ENCODE peak calls at places on chromosomes 12 and 14, in five cellular contexts. One of them, this sample, is unnamed.

GRCh38 chr12:2769866-2770533 is 24.8 kb upstream of the FKBP4 start:
- DNase-seq in IMR-90: no peak
- DNase-seq in pancreas: no peak
- DNase-seq in gastrocnemius medialis: no peak
- DNase-seq in testis: no peak
- DNase-seq in this sample: no peak

GRCh38 chr12:103846415-103846814 is 5.4 kb upstream of the NT5DC3 start:
- DNase-seq in testis: no peak
- DNase-seq in IMR-90: no peak
- DNase-seq in gastrocnemius medialis: no peak
- DNase-seq in pancreas: no peak
- DNase-seq in this sample: no peak

GRCh38 chr12:29164477-29165163 is 15.5 kb downstream of the FAR2 start:
- DNase-seq in pancreas: no peak
- DNase-seq in testis: no peak
- DNase-seq in IMR-90: peak; percentile 62
- DNase-seq in gastrocnemius medialis: no peak
- DNase-seq in this sample: no peak

GRCh38 chr14:61564623-61565091 is 130.7 kb upstream of the HIF1A start:
- DNase-seq in pancreas: no peak
- DNase-seq in IMR-90: peak; percentile 97
- DNase-seq in testis: no peak
- DNase-seq in gastrocnemius medialis: no peak
- DNase-seq in this sample: no peak

GRCh38 chr12:39632670-39633069 is 13.1 kb upstream of the ABCD2 start:
- DNase-seq in testis: no peak
- DNase-seq in gastrocnemius medialis: no peak
- DNase-seq in IMR-90: no peak
- DNase-seq in pancreas: no peak
- DNase-seq in this sample: no peak

GRCh38 chr12:109714141-109714912 is 702 bp downstream of the FAM222A start:
- DNase-seq in gastrocnemius medialis: peak; percentile 57
- DNase-seq in IMR-90: peak; percentile 20
- DNase-seq in pancreas: peak; percentile 83
- DNase-seq in testis: peak; percentile 73
- DNase-seq in this sample: peak; percentile 82

GRCh38 chr14:65496178-65496993 is 83.9 kb downstream of the FUT8 start:
- DNase-seq in pancreas: no peak
- DNase-seq in IMR-90: peak; percentile 17
- DNase-seq in testis: no peak
- DNase-seq in gastrocnemius medialis: no peak
- DNase-seq in this sample: no peak

GRCh38 chr14:65866422-65866821 is 453.9 kb downstream of the FUT8 start:
- DNase-seq in IMR-90: no peak
- DNase-seq in gastrocnemius medialis: no peak
- DNase-seq in testis: no peak
- DNase-seq in pancreas: no peak
- DNase-seq in this sample: no peak

GRCh38 chr14:66884149-66884548 is 305.1 kb upstream of the GARIN2 start:
- DNase-seq in pancreas: no peak
- DNase-seq in IMR-90: no peak
- DNase-seq in gastrocnemius medialis: no peak
- DNase-seq in testis: no peak
- DNase-seq in this sample: no peak

GRCh38 chr12:22658214-22658613 is 33.2 kb downstream of the ETNK1 start:
- DNase-seq in testis: no peak
- DNase-seq in gastrocnemius medialis: no peak
- DNase-seq in pancreas: no peak
- DNase-seq in IMR-90: peak; percentile 92
- DNase-seq in this sample: no peak

GRCh38 chr14:54166049-54166950 is 209.7 kb upstream of the BMP4 start:
- DNase-seq in IMR-90: no peak
- DNase-seq in testis: no peak
- DNase-seq in gastrocnemius medialis: no peak
- DNase-seq in pancreas: no peak
- DNase-seq in this sample: no peak

GRCh38 chr12:67070307-67070600 is 198.9 kb upstream of the CAND1 start:
- DNase-seq in testis: no peak
- DNase-seq in IMR-90: no peak
- DNase-seq in pancreas: no peak
- DNase-seq in gastrocnemius medialis: no peak
- DNase-seq in this sample: no peak

GRCh38 chr14:104680806-104681688 is 8.4 kb upstream of the INF2 start:
- DNase-seq in pancreas: peak; percentile 82
- DNase-seq in testis: peak; percentile 59
- DNase-seq in IMR-90: peak; percentile 85
- DNase-seq in gastrocnemius medialis: peak; percentile 65
- DNase-seq in this sample: no peak

GRCh38 chr12:31574803-31575573 is 15.9 kb downstream of the DENND5B start:
- DNase-seq in IMR-90: peak; percentile 55
- DNase-seq in pancreas: no peak
- DNase-seq in testis: no peak
- DNase-seq in gastrocnemius medialis: no peak
- DNase-seq in this sample: no peak

GRCh38 chr14:95635051-95635450 is 51.2 kb upstream of the TCL1B start:
- DNase-seq in pancreas: no peak
- DNase-seq in IMR-90: no peak
- DNase-seq in testis: no peak
- DNase-seq in gastrocnemius medialis: no peak
- DNase-seq in this sample: no peak

DNA sequence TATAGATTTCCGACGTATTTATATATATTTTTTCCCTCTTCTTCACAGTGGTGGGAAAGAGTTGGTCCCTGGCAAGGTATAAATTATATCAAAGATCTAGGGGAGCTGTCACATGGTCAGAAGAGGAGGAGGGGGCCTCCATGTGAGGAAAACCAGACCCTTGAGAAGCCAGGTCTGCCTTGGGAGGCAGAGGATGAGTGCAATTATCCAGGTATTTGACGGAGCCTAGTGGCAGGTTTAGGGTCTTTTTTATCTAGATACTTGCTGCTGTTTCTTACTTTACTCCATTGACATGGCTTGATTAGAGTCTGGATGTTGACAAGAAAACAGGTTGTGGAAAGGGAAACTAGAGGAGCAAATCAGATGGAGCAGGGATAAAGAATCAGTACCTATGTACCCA is 5.5 kb downstream of the COPZ1 start:
- DNase-seq in gastrocnemius medialis: no peak
- DNase-seq in pancreas: no peak
- DNase-seq in IMR-90: no peak
- DNase-seq in testis: no peak
- DNase-seq in this sample: no peak
- H3K4me1 ChIP-seq in gastrocnemius medialis: peaks cover 16% of the 10 kb centered on the region
- H3K4me1 ChIP-seq in pancreas: no peaks in the 10 kb centered on the region
- H3K4me1 ChIP-seq in IMR-90: peaks cover 7% of the 10 kb centered on the region
- H3K4me1 ChIP-seq in testis: peaks cover 23% of the 10 kb centered on the region
- H3K4me1 ChIP-seq in this sample: peaks cover 19% of the 10 kb centered on the region

GRCh38 chr12:52798003-52798670 is 2.2 kb upstream of the KRT3 start:
- DNase-seq in testis: no peak
- DNase-seq in pancreas: no peak
- DNase-seq in gastrocnemius medialis: no peak
- DNase-seq in IMR-90: peak; percentile 40
- DNase-seq in this sample: no peak
- H3K4me1 ChIP-seq in testis: no peaks in the 10 kb centered on the region
- H3K4me1 ChIP-seq in pancreas: no peaks in the 10 kb centered on the region
- H3K4me1 ChIP-seq in gastrocnemius medialis: no peaks in the 10 kb centered on the region
- H3K4me1 ChIP-seq in IMR-90: no peaks in the 10 kb centered on the region
- H3K4me1 ChIP-seq in this sample: peaks cover 16% of the 10 kb centered on the region

DNA sequence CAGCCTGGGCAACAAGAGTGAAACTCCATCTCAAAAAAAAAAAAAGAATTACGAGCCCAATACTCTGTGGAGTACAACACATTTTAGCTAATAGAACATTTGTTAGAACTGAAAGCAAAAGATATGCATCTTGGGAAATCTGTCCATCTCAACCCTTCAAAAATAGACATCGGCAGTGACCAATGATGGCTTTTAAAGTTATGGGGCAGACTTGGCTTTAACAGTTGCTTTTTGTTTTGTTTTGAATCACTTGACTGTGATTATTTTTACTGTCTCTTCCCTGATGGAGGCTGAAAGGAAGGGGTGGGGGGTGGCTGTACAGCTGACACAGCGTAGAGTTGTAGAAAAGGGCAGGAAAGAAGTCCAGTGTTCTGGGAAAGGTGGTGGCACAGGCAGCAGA is 2.2 kb downstream of the FKBP11 start:
- DNase-seq in gastrocnemius medialis: no peak
- DNase-seq in IMR-90: no peak
- DNase-seq in pancreas: no peak
- DNase-seq in testis: no peak
- DNase-seq in this sample: no peak
- H3K4me1 ChIP-seq in gastrocnemius medialis: no peaks in the 10 kb centered on the region
- H3K4me1 ChIP-seq in IMR-90: peaks cover 20% of the 10 kb centered on the region
- H3K4me1 ChIP-seq in pancreas: no peaks in the 10 kb centered on the region
- H3K4me1 ChIP-seq in testis: peaks cover 14% of the 10 kb centered on the region
- H3K4me1 ChIP-seq in this sample: peaks cover 11% of the 10 kb centered on the region

GRCh38 chr12:124520258-124520657 is 47.2 kb downstream of the NCOR2 start:
- DNase-seq in testis: no peak
- DNase-seq in pancreas: peak; percentile 88
- DNase-seq in IMR-90: peak; percentile 29
- DNase-seq in gastrocnemius medialis: no peak
- DNase-seq in this sample: no peak

GRCh38 chr12:124520896-124521295 is 46.5 kb downstream of the NCOR2 start:
- DNase-seq in gastrocnemius medialis: no peak
- DNase-seq in IMR-90: no peak
- DNase-seq in testis: no peak
- DNase-seq in pancreas: peak; percentile 38
- DNase-seq in this sample: no peak

GRCh38 chr12:124525455-124525854 is 42.0 kb downstream of the NCOR2 start:
- DNase-seq in testis: no peak
- DNase-seq in pancreas: no peak
- DNase-seq in gastrocnemius medialis: peak; percentile 84
- DNase-seq in IMR-90: no peak
- DNase-seq in this sample: no peak

GRCh38 chr12:124524231-124524925 is 43.0 kb downstream of the NCOR2 start:
- DNase-seq in testis: no peak
- DNase-seq in IMR-90: peak; percentile 87
- DNase-seq in gastrocnemius medialis: no peak
- DNase-seq in pancreas: no peak
- DNase-seq in this sample: no peak

DNA sequence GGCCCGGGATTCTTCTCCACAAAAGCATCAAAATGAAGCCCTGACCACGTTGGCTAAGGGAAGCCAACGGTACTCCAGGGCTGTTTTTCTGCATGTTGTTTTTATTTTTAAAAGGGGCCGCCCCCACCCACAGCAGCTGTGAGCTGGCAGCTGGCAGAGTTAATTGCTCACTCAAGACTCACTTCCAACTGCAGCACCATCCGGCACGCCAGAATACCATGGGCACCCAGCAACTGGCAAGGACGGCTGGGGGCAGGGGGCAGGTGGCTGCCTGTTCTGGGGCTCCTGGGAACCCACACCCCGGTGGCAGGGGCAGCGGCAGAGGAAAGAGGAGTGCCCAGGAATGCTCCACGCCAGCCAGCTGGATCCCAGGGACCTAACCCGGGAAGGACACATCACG is 44.3 kb downstream of the NCOR2 start:
- DNase-seq in pancreas: no peak
- DNase-seq in IMR-90: no peak
- DNase-seq in testis: no peak
- DNase-seq in gastrocnemius medialis: no peak
- DNase-seq in this sample: no peak
- H3K4me1 ChIP-seq in pancreas: peaks cover 17% of the 10 kb centered on the region
- H3K4me1 ChIP-seq in IMR-90: peaks cover 26% of the 10 kb centered on the region
- H3K4me1 ChIP-seq in testis: peaks cover 36% of the 10 kb centered on the region
- H3K4me1 ChIP-seq in gastrocnemius medialis: peaks cover 54% of the 10 kb centered on the region
- H3K4me1 ChIP-seq in this sample: peaks cover 13% of the 10 kb centered on the region

GRCh38 chr14:68936476-68936875 is 42.6 kb downstream of the ACTN1 start:
- DNase-seq in IMR-90: no peak
- DNase-seq in testis: no peak
- DNase-seq in gastrocnemius medialis: no peak
- DNase-seq in pancreas: no peak
- DNase-seq in this sample: no peak
- H3K4me1 ChIP-seq in IMR-90: peaks cover 60% of the 10 kb centered on the region
- H3K4me1 ChIP-seq in testis: peaks cover 34% of the 10 kb centered on the region
- H3K4me1 ChIP-seq in gastrocnemius medialis: peaks cover 33% of the 10 kb centered on the region
- H3K4me1 ChIP-seq in pancreas: peaks cover 47% of the 10 kb centered on the region
- H3K4me1 ChIP-seq in this sample: peaks cover 3% of the 10 kb centered on the region

GRCh38 chr12:13208533-13209278 is 12.2 kb downstream of the EMP1 start:
- DNase-seq in pancreas: no peak
- DNase-seq in gastrocnemius medialis: no peak
- DNase-seq in testis: peak; percentile 37
- DNase-seq in IMR-90: peak; percentile 53
- DNase-seq in this sample: no peak
- H3K4me1 ChIP-seq in pancreas: no peaks in the 10 kb centered on the region
- H3K4me1 ChIP-seq in gastrocnemius medialis: peaks cover 37% of the 10 kb centered on the region
- H3K4me1 ChIP-seq in testis: peaks cover 7% of the 10 kb centered on the region
- H3K4me1 ChIP-seq in IMR-90: peaks cover 40% of the 10 kb centered on the region
- H3K4me1 ChIP-seq in this sample: peaks cover 41% of the 10 kb centered on the region

GRCh38 chr14:36001936-36002335 is 174.6 kb downstream of the PTCSC3 start:
- DNase-seq in pancreas: no peak
- DNase-seq in IMR-90: no peak
- DNase-seq in testis: no peak
- DNase-seq in gastrocnemius medialis: no peak
- DNase-seq in this sample: no peak
- H3K4me1 ChIP-seq in pancreas: no peaks in the 10 kb centered on the region
- H3K4me1 ChIP-seq in IMR-90: no peaks in the 10 kb centered on the region
- H3K4me1 ChIP-seq in testis: no peaks in the 10 kb centered on the region
- H3K4me1 ChIP-seq in gastrocnemius medialis: no peaks in the 10 kb centered on the region
- H3K4me1 ChIP-seq in this sample: peaks cover 13% of the 10 kb centered on the region

GRCh38 chr14:52020315-52020714 is 31.0 kb downstream of the RTRAF start:
- DNase-seq in IMR-90: no peak
- DNase-seq in pancreas: no peak
- DNase-seq in testis: no peak
- DNase-seq in gastrocnemius medialis: no peak
- DNase-seq in this sample: no peak
- H3K4me1 ChIP-seq in IMR-90: peaks cover 20% of the 10 kb centered on the region
- H3K4me1 ChIP-seq in pancreas: peaks cover 5% of the 10 kb centered on the region
- H3K4me1 ChIP-seq in testis: no peaks in the 10 kb centered on the region
- H3K4me1 ChIP-seq in gastrocnemius medialis: peaks cover 21% of the 10 kb centered on the region
- H3K4me1 ChIP-seq in this sample: peaks cover 18% of the 10 kb centered on the region